ENCODE peak calls at places on chromosomes 16 and 17, in seven cellular contexts. L is lower leg skin, C is fibroblast of lung, K is cardiac fibroblast, Q is progenitor cell of endocrine pancreas, P is OCI-LY7, H is sigmoid colon. N is an unnamed sample.

GRCh38 chr17:75573994-75574393 is 13.6 kb upstream of the MYO15B start:
- DNase-seq in H (peak), K (no peak), L (no peak), Q (no peak), C (no peak), P (no peak), N (no peak)

GRCh38 chr16:27436065-27436464 is 34.1 kb downstream of the IL21R start:
- DNase-seq in Q (no peak), L (peak), P (no peak), C (no peak), K (no peak), H (peak), N (no peak)

GRCh38 chr17:1089915-1090314 is 89.9 kb downstream of the ABR start:
- DNase-seq in Q (no peak), P (no peak), K (no peak), C (peak), L (no peak), H (no peak), N (no peak)

GRCh38 chr17:58487589-58488427 is at the start of gene HSF5:
- DNase-seq in L (no peak), K (no peak), P (no peak), C (peak), H (no peak), Q (no peak), N (no peak)

GRCh38 chr17:80575057-80575875 is 30.6 kb downstream of the RPTOR start:
- DNase-seq in H (peak), Q (peak), K (peak), L (peak), P (peak), C (peak), N (peak)

GRCh38 chr17:28033972-28034714 is 8.3 kb upstream of the NLK start:
- DNase-seq in K (peak), C (peak), P (no peak), H (no peak), Q (no peak), L (no peak), N (no peak)

GRCh38 chr16:5349661-5350060 is 252.1 kb upstream of the EEF2KMT start:
- DNase-seq in Q (no peak), K (no peak), H (no peak), C (no peak), P (no peak), L (no peak), N (no peak)

GRCh38 chr17:37820313-37821024 is 75.6 kb upstream of the HNF1B start:
- DNase-seq in K (no peak), H (no peak), L (peak), Q (no peak), P (peak), C (peak), N (no peak)

GRCh38 chr17:29608986-29609385 is 13.7 kb downstream of the CORO6 start:
- DNase-seq in C (no peak), H (peak), P (no peak), L (no peak), K (no peak), Q (no peak), N (no peak)

GRCh38 chr16:54938351-54939346 is 8.0 kb downstream of the IRX5 start:
- DNase-seq in P (no peak), C (peak), K (no peak), H (no peak), L (no peak), Q (no peak), N (no peak)

GRCh38 chr16:58422809-58423208 is 30.5 kb downstream of the GINS3 start:
- DNase-seq in Q (no peak), P (no peak), C (no peak), K (no peak), H (no peak), L (no peak), N (no peak)

GRCh38 chr17:78717431-78717980 is 64.6 kb downstream of the CYTH1 start:
- DNase-seq in K (peak), Q (no peak), L (no peak), H (peak), P (peak), C (peak), N (peak)

GRCh38 chr17:39486242-39486641 is 25.0 kb downstream of the CDK12 start:
- DNase-seq in K (peak), L (peak), P (no peak), H (peak), Q (no peak), C (peak), N (no peak)

GRCh38 chr16:24045641-24046040 is 209.9 kb downstream of the PRKCB start:
- DNase-seq in L (no peak), P (peak), Q (peak), K (no peak), H (no peak), C (no peak), N (peak)

GRCh38 chr16:54287758-54288591 is 1.4 kb upstream of the IRX3 start:
- DNase-seq in K (peak), H (no peak), C (no peak), Q (no peak), P (no peak), L (peak), N (no peak)

GRCh38 chr17:6755731-6756184 is at the start of gene XAF1:
- DNase-seq in K (peak), P (peak), Q (no peak), L (no peak), C (no peak), H (peak), N (peak)

GRCh38 chr17:16820161-16820877 is 130.3 kb downstream of the CCDC144A start:
- DNase-seq in K (no peak), Q (no peak), P (no peak), L (no peak), H (no peak), C (no peak), N (peak)

GRCh38 chr17:60165223-60165622 is 15.4 kb downstream of the CA4 start:
- DNase-seq in Q (no peak), L (no peak), C (no peak), P (no peak), H (peak), K (no peak), N (no peak)
- TF ChIP-seq CTCF in Q (no peak), L (no peak), C (no peak), P (no peak), H (no peak), K (peak), N (no peak)

GRCh38 chr17:31388770-31389672 is 2.5 kb upstream of the RAB11FIP4 start:
- DNase-seq in L (peak), P (peak), H (no peak), Q (no peak), K (no peak), C (peak), N (peak)
- TF ChIP-seq CTCF in L (no peak), P (peak), H (peak), Q (peak), K (peak), C (peak), N (peak)

DNA sequence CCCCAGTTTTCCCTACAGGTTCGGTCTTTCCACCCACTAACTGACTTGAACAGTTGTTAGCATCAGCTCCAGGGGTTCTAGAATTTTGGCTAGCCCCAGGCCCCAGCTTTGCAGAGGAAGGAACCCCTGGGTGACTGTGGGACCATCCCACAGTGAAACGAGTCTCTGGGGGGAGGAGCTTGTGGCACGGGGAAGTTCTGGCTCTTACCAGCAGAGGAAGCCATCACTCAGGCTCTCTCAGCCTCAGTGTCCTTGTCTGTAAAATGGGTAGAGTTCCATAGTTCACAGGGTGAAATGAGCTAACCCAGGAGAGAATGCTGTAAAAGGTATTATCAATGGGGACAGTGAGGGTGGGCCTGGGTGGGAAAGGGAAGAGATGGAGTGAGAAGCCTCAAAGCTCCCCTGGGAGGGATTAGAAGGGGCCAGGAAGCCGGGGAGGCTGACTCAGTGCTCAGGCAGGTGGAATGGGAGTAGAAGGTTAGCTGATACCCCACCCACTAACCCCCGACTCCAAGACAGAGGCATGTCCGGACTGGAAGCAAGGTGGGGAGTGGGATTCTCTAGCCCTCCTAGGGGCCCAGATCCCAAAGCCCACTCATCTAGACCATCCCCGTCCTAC is 30.9 kb upstream of the CDC42EP4 start:
- DNase-seq in H (no peak), Q (no peak), L (no peak), P (no peak), K (peak), C (peak), N (peak)
- TF ChIP-seq CTCF in H (no peak), Q (no peak), L (no peak), P (no peak), K (peak), C (no peak), N (no peak)

DNA sequence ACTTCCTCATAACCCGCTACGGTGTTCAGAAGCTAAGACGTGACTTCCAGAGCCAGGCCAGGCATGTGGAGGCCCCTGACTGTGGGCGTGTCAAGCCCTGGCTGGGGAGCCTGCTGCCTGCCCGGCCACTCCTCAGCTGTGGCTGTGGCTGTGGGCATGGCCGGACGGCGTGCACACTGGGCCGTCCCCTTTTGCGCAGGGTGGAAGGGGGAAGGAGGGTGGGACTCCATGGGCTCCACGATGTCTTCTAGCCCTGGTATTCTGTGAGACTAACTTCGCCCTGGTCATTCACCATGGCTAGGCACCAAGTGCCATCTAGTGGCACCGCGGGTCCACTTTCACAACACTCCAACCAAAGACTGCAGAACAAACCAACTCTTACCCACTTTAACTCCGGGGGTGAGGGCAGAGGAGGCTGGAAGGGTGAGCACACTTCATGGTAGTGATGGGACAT is 67.9 kb downstream of the N4BP1 start:
- DNase-seq in C (peak), Q (no peak), P (peak), H (peak), K (peak), L (peak), N (peak)
- TF ChIP-seq CTCF in C (peak), Q (peak), P (peak), H (no peak), K (peak), L (no peak), N (peak)

GRCh38 chr16:35188288-35189155 is 1729.1 kb downstream of the TP53TG3F start:
- DNase-seq in H (no peak), K (no peak), L (peak), C (no peak), Q (no peak), P (peak), N (no peak)
- TF ChIP-seq CTCF in H (no peak), K (no peak), L (no peak), C (no peak), Q (no peak), P (peak), N (no peak)

N was measured in Calu3.